ENCODE peak calls at places on chromosomes 1 and 21, in six cellular contexts. E, B, M, C, A and G are unnamed samples.
A peak's percentile ranks its signal among the peaks of the same experiment; 100 is the strongest.

GRCh38 chr1:203607169-203607873 is 19.3 kb upstream of the ATP2B4 start:
- DNase-seq in B (no peak), C (peak; percentile 76), E (peak; percentile 80), M (no peak), A (no peak), G (peak; percentile 75)

GRCh38 chr21:36125513-36126121 is 9.3 kb upstream of the CBR3 start:
- DNase-seq in E (no peak), M (peak; percentile 69), A (no peak), B (no peak), C (no peak), G (no peak)

GRCh38 chr1:180525696-180526000 is 23.3 kb upstream of the ACBD6 start:
- DNase-seq in M (no peak), C (no peak), B (no peak), E (no peak), A (no peak), G (no peak)

GRCh38 chr1:173269490-173270230 is 62.5 kb upstream of the TNFSF4 start:
- DNase-seq in B (no peak), E (peak; percentile 56), C (peak; percentile 81), M (no peak), A (peak; percentile 40), G (peak; percentile 78)

GRCh38 chr1:98048234-98048633 is 127.4 kb upstream of the DPYD start:
- DNase-seq in A (peak; percentile 26), M (peak; percentile 83), B (no peak), E (peak; percentile 85), C (no peak), G (peak; percentile 69)

GRCh38 chr1:208238710-208239517 is 5.3 kb downstream of the PLXNA2 start:
- DNase-seq in E (no peak), C (no peak), B (no peak), M (no peak), A (peak; percentile 58), G (no peak)

GRCh38 chr1:59214764-59215208 is 82.1 kb upstream of the FGGY start:
- DNase-seq in C (no peak), B (no peak), A (no peak), E (peak; percentile 50), M (peak; percentile 74), G (no peak)

GRCh38 chr1:112026018-112026417 is 36.5 kb upstream of the KCND3 start:
- DNase-seq in A (no peak), B (no peak), M (no peak), E (no peak), C (no peak), G (no peak)

GRCh38 chr1:189253601-189254350 is 1223.9 kb downstream of the BRINP3 start:
- DNase-seq in B (no peak), C (no peak), A (no peak), M (no peak), E (no peak), G (no peak)

GRCh38 chr21:45768011-45768740 is 124.7 kb downstream of the PCBP3 start:
- DNase-seq in M (no peak), A (no peak), C (no peak), E (no peak), B (no peak), G (peak; percentile 14)

GRCh38 chr1:197567442-197567841 is 207.8 kb downstream of the DENND1B start:
- DNase-seq in A (no peak), B (no peak), E (no peak), C (no peak), M (no peak), G (no peak)

GRCh38 chr1:44747878-44748277 is 8.2 kb downstream of the KIF2C start:
- DNase-seq in A (no peak), C (no peak), E (no peak), M (no peak), B (no peak), G (no peak)

GRCh38 chr1:170126691-170127090 is 19.1 kb upstream of the NTMT2 start:
- DNase-seq in B (no peak), C (peak; percentile 70), A (no peak), E (peak; percentile 77), M (no peak), G (peak; percentile 95)

GRCh38 chr21:28142692-28143091 is 850.0 kb downstream of the LTN1 start:
- DNase-seq in M (no peak), A (no peak), C (peak; percentile 34), B (no peak), E (peak; percentile 68), G (peak; percentile 23)

GRCh38 chr1:46596846-46597245 is 7.2 kb downstream of the MKNK1 start:
- DNase-seq in B (no peak), M (no peak), A (no peak), C (no peak), E (no peak), G (no peak)

GRCh38 chr1:29958271-29958670 is 721.9 kb downstream of the PTPRU start:
- DNase-seq in C (no peak), A (no peak), E (no peak), M (no peak), B (no peak), G (no peak)

GRCh38 chr1:1347663-1348419 is 1.4 kb downstream of the DVL1 start:
- DNase-seq in A (no peak), B (no peak), E (no peak), C (no peak), M (no peak), G (no peak)

GRCh38 chr21:27476696-27477095 is 509.8 kb upstream of the ADAMTS5 start:
- DNase-seq in C (no peak), E (peak; percentile 7), M (no peak), B (no peak), A (no peak), G (peak; percentile 19)

GRCh38 chr1:67041836-67042503 is 12.0 kb downstream of the SLC35D1 start:
- DNase-seq in C (peak; percentile 46), A (no peak), B (no peak), M (no peak), E (no peak), G (no peak)

GRCh38 chr1:91166106-91166712 is 144.4 kb upstream of the ZNF644 start:
- DNase-seq in E (peak; percentile 13), A (peak; percentile 28), B (peak; percentile 81), M (peak; percentile 67), C (no peak), G (no peak)

GRCh38 chr1:225460021-225460736 is 32.3 kb upstream of the LBR start:
- DNase-seq in B (no peak), E (no peak), A (no peak), C (no peak), M (no peak), G (no peak)

GRCh38 chr1:63723618-63724017 is 50.2 kb upstream of the ROR1 start:
- DNase-seq in C (no peak), A (no peak), M (no peak), B (no peak), E (no peak), G (no peak)

GRCh38 chr1:84634536-84635205 is 55.6 kb downstream of the SSX2IP start:
- DNase-seq in C (no peak), M (no peak), B (peak; percentile 70), E (no peak), A (no peak), G (no peak)

GRCh38 chr1:205812271-205812877 is 624 bp downstream of the SLC41A1 start:
- DNase-seq in E (no peak), A (peak; percentile 40), M (no peak), B (no peak), C (no peak), G (no peak)

GRCh38 chr1:2588661-2589330 is 2.2 kb downstream of the PRXL2B start:
- DNase-seq in E (no peak), B (no peak), A (no peak), M (peak; percentile 47), C (no peak), G (no peak)

GRCh38 chr21:20882462-20883415 is 115.5 kb upstream of the NCAM2 start:
- DNase-seq in E (no peak), A (no peak), B (no peak), C (no peak), M (no peak), G (no peak)

GRCh38 chr1:17763995-17764394 is 8.9 kb downstream of the ACTL8 start:
- DNase-seq in E (no peak), C (no peak), A (no peak), M (no peak), B (no peak), G (no peak)

GRCh38 chr1:17762313-17762712 is 7.2 kb downstream of the ACTL8 start:
- DNase-seq in A (no peak), E (no peak), M (no peak), B (no peak), C (no peak), G (no peak)

GRCh38 chr1:17755120-17755519 is at the start of gene ACTL8:
- DNase-seq in A (no peak), B (no peak), E (no peak), M (peak; percentile 24), C (no peak), G (no peak)

GRCh38 chr1:17757426-17757825 is 2.3 kb downstream of the ACTL8 start:
- DNase-seq in C (no peak), A (no peak), B (no peak), M (no peak), E (no peak), G (no peak)

GRCh38 chr1:17759114-17759513 is 4.0 kb downstream of the ACTL8 start:
- DNase-seq in B (no peak), C (no peak), E (no peak), M (peak; percentile 26), A (no peak), G (no peak)
- TF ChIP-seq CTCF in B (no peak), C (peak; percentile 23), E (peak; percentile 25), M (no peak), A (peak; percentile 20), G (no peak)

GRCh38 chr1:26960625-26960966 is 328 bp upstream of the KDF1 start:
- DNase-seq in A (no peak), E (no peak), C (no peak), M (no peak), B (no peak), G (no peak)
- H3K4me3 ChIP-seq in A (no peak overlapping the region), E (no peak overlapping the region), C (no peak overlapping the region), M (peak overlapping the region; percentile 64), B (peak overlapping the region; percentile 42), G (no peak overlapping the region)

DNA sequence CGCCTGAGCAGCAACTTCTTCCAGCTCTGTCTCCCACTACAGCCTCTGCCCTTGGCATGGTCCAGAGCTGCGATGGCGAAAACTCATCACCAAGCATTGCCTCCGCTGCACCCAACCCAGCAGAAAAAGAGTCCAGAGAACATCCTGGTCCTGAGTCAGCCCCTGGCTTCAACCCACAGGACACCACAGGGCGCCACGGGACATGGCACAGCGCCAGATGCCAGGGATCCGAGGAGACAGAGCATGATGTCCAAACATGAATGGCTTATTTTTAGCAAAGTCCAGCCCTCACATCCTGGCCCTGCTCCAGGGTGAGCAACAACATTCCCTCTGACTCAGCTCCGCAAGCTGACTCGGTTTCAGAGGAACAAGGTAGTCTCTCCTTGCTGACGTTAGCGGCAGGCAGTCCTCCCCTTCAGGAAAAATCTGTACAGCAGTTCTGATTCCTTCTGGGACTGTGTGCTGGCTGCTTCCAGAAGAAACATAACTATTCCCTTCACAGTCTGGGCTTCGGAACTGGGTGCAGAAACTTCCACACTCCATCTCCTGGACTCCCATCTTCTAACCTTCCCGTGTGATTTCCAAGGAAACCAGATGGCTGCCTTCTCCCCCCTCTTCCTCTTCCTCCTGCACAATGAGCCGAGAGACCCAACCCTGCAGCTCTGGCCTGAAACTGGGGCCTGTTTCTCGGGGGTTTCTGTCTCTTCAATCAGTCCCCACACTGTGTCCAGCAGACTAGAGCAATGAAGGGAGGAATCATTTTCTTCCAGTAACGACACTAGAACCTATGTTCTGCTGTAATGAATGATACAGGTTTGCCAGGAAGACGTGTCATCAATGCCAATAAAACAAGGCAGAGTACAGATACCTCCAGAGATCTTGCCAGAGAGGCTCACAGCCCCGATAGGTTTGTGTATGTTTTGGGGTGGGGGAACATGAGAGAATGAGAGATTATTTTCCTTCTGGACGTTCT is 131.2 kb downstream of the TOMM20 start:
- DNase-seq in C (peak; percentile 91), M (peak; percentile 90), B (peak; percentile 99), E (peak; percentile 93), A (peak; percentile 98), G (peak; percentile 98)
- TF ChIP-seq CTCF in C (no peak), M (no peak), B (no peak), E (no peak), A (no peak), G (no peak)

GRCh38 chr1:21671915-21672314 is 2.8 kb upstream of the RAP1GAP start:
- DNase-seq in M (no peak), C (no peak), E (no peak), A (no peak), B (no peak), G (no peak)
- H3K4me3 ChIP-seq in M (no peak overlapping the region), C (no peak overlapping the region), E (no peak overlapping the region), A (no peak overlapping the region), B (no peak overlapping the region), G (no peak overlapping the region)